ENCODE peak calls at places on chromosomes 13 and 19, in four cellular contexts. W is NCI-H1694; V is GDM1; T is activated CD4-positive, alpha-beta T cell treated with anti-CD3 and anti-CD28 coated beads for 1 hour. P is an unnamed sample.

GRCh38 chr13:85521586-85521985 is 277.6 kb downstream of the SLITRK6 start:
- DNase-seq in W (no peak), V (no peak), T (no peak), P (no peak)

GRCh38 chr19:54133957-54134590 is 3.5 kb upstream of the CNOT3 start:
- DNase-seq in W (no peak), V (no peak), T (no peak), P (no peak)

GRCh38 chr13:26601669-26602068 is 44.2 kb downstream of the WASF3 start:
- DNase-seq in T (no peak), V (peak; percentile 42), W (peak; percentile 27), P (peak; percentile 50)

GRCh38 chr19:30325657-30326056 is 46.5 kb upstream of the ZNF536 start:
- DNase-seq in W (no peak), V (no peak), T (no peak), P (no peak)

GRCh38 chr13:112182831-112183543 is 116.0 kb downstream of the SOX1 start:
- DNase-seq in W (no peak), V (no peak), T (no peak), P (no peak)

GRCh38 chr19:10074153-10074552 is 12.0 kb upstream of the SHFL start:
- DNase-seq in V (peak; percentile 17), W (peak; percentile 5), T (no peak), P (no peak)

GRCh38 chr13:29849071-29849541 is 1.3 kb downstream of the UBL3 start:
- DNase-seq in T (no peak), V (peak; percentile 46), W (peak; percentile 7), P (peak; percentile 41)

GRCh38 chr19:48654299-48655059 is 8.5 kb upstream of the CA11 start:
- DNase-seq in V (no peak), T (no peak), W (peak; percentile 99), P (no peak)

GRCh38 chr13:84961023-84961422 is 838.2 kb downstream of the SLITRK6 start:
- DNase-seq in T (no peak), V (no peak), W (no peak), P (no peak)

GRCh38 chr13:28744091-28744536 is 25.3 kb upstream of the SLC46A3 start:
- DNase-seq in T (no peak), W (no peak), V (peak; percentile 56), P (no peak)

GRCh38 chr13:97892717-97893116 is 60.8 kb upstream of the IPO5 start:
- DNase-seq in W (no peak), V (no peak), T (no peak), P (no peak)

GRCh38 chr13:51221674-51222509 is at the start of gene FAM124A:
- DNase-seq in W (no peak), T (no peak), V (peak; percentile 59), P (peak; percentile 11)

GRCh38 chr19:9183000-9183399 is 4.2 kb downstream of the OR7D2 start:
- DNase-seq in W (no peak), V (no peak), T (no peak), P (no peak)

GRCh38 chr13:77002590-77003190 is 10.8 kb downstream of the CLN5 start:
- DNase-seq in T (no peak), W (peak; percentile 39), V (no peak), P (no peak)